ENCODE peak calls at places on chromosomes 11 and 22, in seven cellular contexts. One of them, this sample, is unnamed. For H3K9me3 and H3K4me1, the result is how much of the 10 kb centered on the place peaks cover.

GRCh38 chr11:81071641-81072040 is 1630.8 kb upstream of the TENM4 start:
- DNase-seq in tibial nerve: no peak
- DNase-seq in IMR-90: no peak
- DNase-seq in thyroid gland: no peak
- DNase-seq in A549: no peak
- DNase-seq in right lobe of liver: no peak
- DNase-seq in adrenal gland: no peak
- DNase-seq in this sample: no peak

GRCh38 chr11:123302751-123303195 is 107.7 kb upstream of the CLMP start:
- DNase-seq in thyroid gland: no peak
- DNase-seq in A549: no peak
- DNase-seq in tibial nerve: no peak
- DNase-seq in adrenal gland: no peak
- DNase-seq in IMR-90: peak
- DNase-seq in right lobe of liver: no peak
- DNase-seq in this sample: no peak

GRCh38 chr11:126698576-126698975 is 302.0 kb downstream of the KIRREL3 start:
- DNase-seq in thyroid gland: no peak
- DNase-seq in right lobe of liver: no peak
- DNase-seq in adrenal gland: no peak
- DNase-seq in A549: no peak
- DNase-seq in tibial nerve: no peak
- DNase-seq in IMR-90: no peak
- DNase-seq in this sample: no peak

GRCh38 chr22:23394525-23395326 is 185.4 kb downstream of the IGLL1 start:
- DNase-seq in right lobe of liver: no peak
- DNase-seq in adrenal gland: no peak
- DNase-seq in thyroid gland: no peak
- DNase-seq in IMR-90: no peak
- DNase-seq in tibial nerve: no peak
- DNase-seq in A549: no peak
- DNase-seq in this sample: no peak

GRCh38 chr11:128927683-128928336 is 14.9 kb downstream of the TP53AIP1 start:
- DNase-seq in right lobe of liver: no peak
- DNase-seq in tibial nerve: no peak
- DNase-seq in A549: no peak
- DNase-seq in thyroid gland: no peak
- DNase-seq in adrenal gland: no peak
- DNase-seq in IMR-90: no peak
- DNase-seq in this sample: no peak

GRCh38 chr11:63274776-63275175 is 31.4 kb upstream of the SLC22A25 start:
- DNase-seq in A549: no peak
- DNase-seq in adrenal gland: no peak
- DNase-seq in right lobe of liver: no peak
- DNase-seq in IMR-90: no peak
- DNase-seq in thyroid gland: no peak
- DNase-seq in tibial nerve: no peak
- DNase-seq in this sample: no peak

GRCh38 chr11:113311536-113311935 is 2.8 kb upstream of the TTC12 start:
- DNase-seq in A549: no peak
- DNase-seq in tibial nerve: no peak
- DNase-seq in right lobe of liver: no peak
- DNase-seq in adrenal gland: no peak
- DNase-seq in IMR-90: peak
- DNase-seq in thyroid gland: no peak
- DNase-seq in this sample: no peak

GRCh38 chr22:26245001-26245400 is 75.7 kb downstream of the SEZ6L start:
- DNase-seq in tibial nerve: no peak
- DNase-seq in adrenal gland: no peak
- DNase-seq in A549: no peak
- DNase-seq in right lobe of liver: no peak
- DNase-seq in thyroid gland: no peak
- DNase-seq in IMR-90: no peak
- DNase-seq in this sample: no peak

GRCh38 chr11:95092549-95093324 is 3.1 kb downstream of the ENDOD1 start:
- DNase-seq in adrenal gland: peak
- DNase-seq in thyroid gland: peak
- DNase-seq in IMR-90: peak
- DNase-seq in A549: peak
- DNase-seq in right lobe of liver: no peak
- DNase-seq in tibial nerve: no peak
- DNase-seq in this sample: no peak

GRCh38 chr11:16382638-16383380 is 26.5 kb upstream of the SOX6 start:
- DNase-seq in adrenal gland: no peak
- DNase-seq in right lobe of liver: no peak
- DNase-seq in thyroid gland: no peak
- DNase-seq in IMR-90: peak
- DNase-seq in tibial nerve: no peak
- DNase-seq in A549: no peak
- DNase-seq in this sample: no peak

GRCh38 chr11:96361778-96362177 is 18.8 kb upstream of the MAML2 start:
- DNase-seq in adrenal gland: no peak
- DNase-seq in A549: no peak
- DNase-seq in thyroid gland: no peak
- DNase-seq in right lobe of liver: no peak
- DNase-seq in IMR-90: peak
- DNase-seq in tibial nerve: no peak
- DNase-seq in this sample: no peak

GRCh38 chr22:38833061-38833460 is 10.8 kb downstream of the NPTXR start:
- DNase-seq in thyroid gland: no peak
- DNase-seq in tibial nerve: no peak
- DNase-seq in adrenal gland: no peak
- DNase-seq in right lobe of liver: no peak
- DNase-seq in IMR-90: no peak
- DNase-seq in A549: no peak
- DNase-seq in this sample: no peak

GRCh38 chr22:38834991-38835390 is 8.8 kb downstream of the NPTXR start:
- DNase-seq in A549: no peak
- DNase-seq in thyroid gland: no peak
- DNase-seq in IMR-90: no peak
- DNase-seq in right lobe of liver: no peak
- DNase-seq in tibial nerve: no peak
- DNase-seq in adrenal gland: no peak
- DNase-seq in this sample: peak

GRCh38 chr22:38837414-38837813 is 6.4 kb downstream of the NPTXR start:
- DNase-seq in right lobe of liver: no peak
- DNase-seq in adrenal gland: no peak
- DNase-seq in A549: no peak
- DNase-seq in thyroid gland: no peak
- DNase-seq in IMR-90: no peak
- DNase-seq in tibial nerve: no peak
- DNase-seq in this sample: no peak

GRCh38 chr22:38834215-38834953 is 9.4 kb downstream of the NPTXR start:
- DNase-seq in right lobe of liver: no peak
- DNase-seq in IMR-90: no peak
- DNase-seq in adrenal gland: no peak
- DNase-seq in tibial nerve: no peak
- DNase-seq in thyroid gland: no peak
- DNase-seq in A549: no peak
- DNase-seq in this sample: no peak

DNA sequence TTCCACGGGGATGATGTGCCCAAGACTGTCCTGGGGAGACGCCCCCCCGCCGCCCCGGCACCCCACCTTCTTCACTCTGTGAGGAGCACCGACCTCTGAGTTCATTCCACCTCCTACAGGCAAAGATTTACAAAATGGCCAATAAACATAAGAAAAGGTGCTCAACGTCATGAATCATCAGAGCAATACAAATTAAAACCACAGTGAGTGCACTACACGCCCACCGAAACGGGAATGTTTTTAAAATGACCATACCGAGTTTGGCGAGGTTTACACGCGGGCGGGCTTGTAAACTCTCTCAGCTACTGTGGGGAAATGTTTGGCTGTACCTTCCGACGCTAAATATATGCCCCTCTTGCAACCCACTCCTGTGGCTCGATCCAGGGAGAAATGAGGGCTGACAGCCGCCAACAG is 7.9 kb downstream of the NPTXR start:
- DNase-seq in A549: no peak
- DNase-seq in right lobe of liver: no peak
- DNase-seq in adrenal gland: no peak
- DNase-seq in IMR-90: peak
- DNase-seq in thyroid gland: no peak
- DNase-seq in tibial nerve: no peak
- DNase-seq in this sample: no peak
- H3K9me3 ChIP-seq in A549: under half
- H3K9me3 ChIP-seq in right lobe of liver: under half
- H3K9me3 ChIP-seq in adrenal gland: under half
- H3K9me3 ChIP-seq in IMR-90: under half
- H3K9me3 ChIP-seq in thyroid gland: under half
- H3K9me3 ChIP-seq in tibial nerve: under half
- H3K9me3 ChIP-seq in this sample: under half

GRCh38 chr11:64560139-64560771 is 30.8 kb upstream of the SLC22A12 start:
- DNase-seq in IMR-90: no peak
- DNase-seq in tibial nerve: no peak
- DNase-seq in adrenal gland: no peak
- DNase-seq in right lobe of liver: no peak
- DNase-seq in thyroid gland: no peak
- DNase-seq in A549: no peak
- DNase-seq in this sample: no peak

GRCh38 chr11:64559351-64560138 is 31.5 kb upstream of the SLC22A12 start:
- DNase-seq in right lobe of liver: no peak
- DNase-seq in A549: no peak
- DNase-seq in IMR-90: no peak
- DNase-seq in thyroid gland: no peak
- DNase-seq in tibial nerve: no peak
- DNase-seq in adrenal gland: no peak
- DNase-seq in this sample: peak

GRCh38 chr11:64558065-64558745 is 32.8 kb upstream of the SLC22A12 start:
- DNase-seq in IMR-90: no peak
- DNase-seq in thyroid gland: peak
- DNase-seq in adrenal gland: no peak
- DNase-seq in right lobe of liver: no peak
- DNase-seq in tibial nerve: no peak
- DNase-seq in A549: no peak
- DNase-seq in this sample: peak

GRCh38 chr11:64560941-64561340 is 30.1 kb upstream of the SLC22A12 start:
- DNase-seq in A549: no peak
- DNase-seq in adrenal gland: no peak
- DNase-seq in thyroid gland: peak
- DNase-seq in tibial nerve: no peak
- DNase-seq in right lobe of liver: no peak
- DNase-seq in IMR-90: no peak
- DNase-seq in this sample: no peak

DNA sequence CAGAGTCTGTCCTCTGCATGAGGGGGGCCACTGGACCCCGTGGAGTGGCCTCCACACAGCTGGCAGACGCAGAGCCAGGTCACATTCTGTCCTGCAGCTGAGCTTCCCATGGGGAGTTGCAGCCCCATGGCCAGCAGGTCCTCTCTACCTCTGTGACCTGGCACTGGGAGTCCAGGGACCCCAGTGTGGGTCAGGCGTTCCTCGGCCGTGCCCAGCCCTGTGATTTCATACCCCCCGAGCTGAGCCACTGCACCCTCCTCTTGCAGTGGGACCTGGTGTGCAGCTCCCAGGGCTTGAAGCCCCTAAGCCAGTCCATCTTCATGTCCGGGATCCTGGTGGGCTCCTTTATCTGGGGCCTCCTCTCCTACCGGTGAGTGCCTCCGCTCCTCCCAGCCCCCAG is 32.2 kb upstream of the SLC22A12 start:
- DNase-seq in adrenal gland: no peak
- DNase-seq in right lobe of liver: no peak
- DNase-seq in IMR-90: no peak
- DNase-seq in A549: no peak
- DNase-seq in thyroid gland: no peak
- DNase-seq in tibial nerve: no peak
- DNase-seq in this sample: no peak
- H3K4me1 ChIP-seq in adrenal gland: under half
- H3K4me1 ChIP-seq in right lobe of liver: under half
- H3K4me1 ChIP-seq in IMR-90: under half
- H3K4me1 ChIP-seq in A549: under half
- H3K4me1 ChIP-seq in thyroid gland: under half
- H3K4me1 ChIP-seq in tibial nerve: under half
- H3K4me1 ChIP-seq in this sample: under half

GRCh38 chr11:61697764-61698163 is 17.6 kb downstream of the DAGLA start:
- DNase-seq in IMR-90: no peak
- DNase-seq in thyroid gland: no peak
- DNase-seq in adrenal gland: no peak
- DNase-seq in tibial nerve: no peak
- DNase-seq in right lobe of liver: no peak
- DNase-seq in A549: no peak
- DNase-seq in this sample: no peak

GRCh38 chr11:61696602-61697001 is 16.4 kb downstream of the DAGLA start:
- DNase-seq in adrenal gland: no peak
- DNase-seq in tibial nerve: no peak
- DNase-seq in A549: no peak
- DNase-seq in thyroid gland: no peak
- DNase-seq in IMR-90: no peak
- DNase-seq in right lobe of liver: no peak
- DNase-seq in this sample: no peak

GRCh38 chr11:61697093-61697492 is 16.9 kb downstream of the DAGLA start:
- DNase-seq in right lobe of liver: no peak
- DNase-seq in A549: no peak
- DNase-seq in thyroid gland: no peak
- DNase-seq in IMR-90: no peak
- DNase-seq in tibial nerve: no peak
- DNase-seq in adrenal gland: peak
- DNase-seq in this sample: peak

GRCh38 chr11:61699737-61700160 is 19.6 kb downstream of the DAGLA start:
- DNase-seq in IMR-90: no peak
- DNase-seq in right lobe of liver: no peak
- DNase-seq in tibial nerve: no peak
- DNase-seq in thyroid gland: peak
- DNase-seq in A549: no peak
- DNase-seq in adrenal gland: peak
- DNase-seq in this sample: peak

GRCh38 chr11:61698173-61698965 is 18.2 kb downstream of the DAGLA start:
- DNase-seq in adrenal gland: no peak
- DNase-seq in IMR-90: no peak
- DNase-seq in right lobe of liver: no peak
- DNase-seq in thyroid gland: no peak
- DNase-seq in A549: no peak
- DNase-seq in tibial nerve: no peak
- DNase-seq in this sample: peak
- TF ChIP-seq POLR2A in adrenal gland: no peak
- TF ChIP-seq POLR2A in IMR-90: no peak
- TF ChIP-seq POLR2A in right lobe of liver: no peak
- TF ChIP-seq POLR2A in thyroid gland: no peak
- TF ChIP-seq POLR2A in A549: no peak
- TF ChIP-seq POLR2A in tibial nerve: no peak
- TF ChIP-seq POLR2A in this sample: no peak

GRCh38 chr11:43788394-43788793 is 92.2 kb upstream of the ALKBH3 start:
- DNase-seq in thyroid gland: no peak
- DNase-seq in right lobe of liver: no peak
- DNase-seq in adrenal gland: peak
- DNase-seq in A549: no peak
- DNase-seq in tibial nerve: no peak
- DNase-seq in IMR-90: no peak
- DNase-seq in this sample: peak

GRCh38 chr11:43787823-43788222 is 92.8 kb upstream of the ALKBH3 start:
- DNase-seq in IMR-90: no peak
- DNase-seq in A549: no peak
- DNase-seq in tibial nerve: no peak
- DNase-seq in right lobe of liver: no peak
- DNase-seq in adrenal gland: no peak
- DNase-seq in thyroid gland: no peak
- DNase-seq in this sample: no peak

GRCh38 chr11:43784866-43785265 is 95.8 kb upstream of the ALKBH3 start:
- DNase-seq in thyroid gland: no peak
- DNase-seq in adrenal gland: no peak
- DNase-seq in right lobe of liver: no peak
- DNase-seq in IMR-90: peak
- DNase-seq in tibial nerve: no peak
- DNase-seq in A549: no peak
- DNase-seq in this sample: no peak

GRCh38 chr11:43784301-43784700 is 96.3 kb upstream of the ALKBH3 start:
- DNase-seq in right lobe of liver: no peak
- DNase-seq in IMR-90: no peak
- DNase-seq in A549: no peak
- DNase-seq in adrenal gland: no peak
- DNase-seq in tibial nerve: no peak
- DNase-seq in thyroid gland: no peak
- DNase-seq in this sample: no peak

GRCh38 chr11:43786016-43786415 is 94.6 kb upstream of the ALKBH3 start:
- DNase-seq in adrenal gland: no peak
- DNase-seq in tibial nerve: no peak
- DNase-seq in IMR-90: no peak
- DNase-seq in A549: no peak
- DNase-seq in thyroid gland: no peak
- DNase-seq in right lobe of liver: no peak
- DNase-seq in this sample: no peak
- H3K9me3 ChIP-seq in adrenal gland: under half
- H3K9me3 ChIP-seq in tibial nerve: under half
- H3K9me3 ChIP-seq in IMR-90: under half
- H3K9me3 ChIP-seq in A549: under half
- H3K9me3 ChIP-seq in thyroid gland: under half
- H3K9me3 ChIP-seq in right lobe of liver: under half
- H3K9me3 ChIP-seq in this sample: under half

This sample was measured in body of pancreas.